ENCODE peak calls at places on chromosomes 5 and 9, in four cellular contexts. Z is astrocyte of the spinal cord, C is AG04450, X is HFF-Myc. H is an unnamed sample.

GRCh38 chr5:76820491-76820890 is 1.7 kb downstream of the F2RL1 start:
- DNase-seq in Z (peak), C (no peak), X (no peak), H (no peak)

GRCh38 chr9:88950341-88951141 is 40.7 kb upstream of the S1PR3 start:
- DNase-seq in Z (peak), C (no peak), X (peak), H (no peak)

GRCh38 chr9:33082538-33083326 is 6.3 kb upstream of the SMU1 start:
- DNase-seq in Z (no peak), C (no peak), X (no peak), H (no peak)

GRCh38 chr5:56142620-56143431 is 90.3 kb downstream of the ANKRD55 start:
- DNase-seq in Z (no peak), C (no peak), X (no peak), H (no peak)

GRCh38 chr5:176789873-176790615 is 20.3 kb upstream of the UNC5A start:
- DNase-seq in Z (no peak), C (no peak), X (no peak), H (peak)

GRCh38 chr5:1568201-1568979 is 44.6 kb upstream of the LPCAT1 start:
- DNase-seq in Z (peak), C (peak), X (peak), H (peak)

GRCh38 chr5:177023247-177023703 is 779 bp downstream of the ZNF346 start:
- DNase-seq in Z (peak), C (no peak), X (no peak), H (no peak)

GRCh38 chr9:26950521-26950920 is 3.5 kb upstream of the PLAA start:
- DNase-seq in Z (no peak), C (no peak), X (no peak), H (no peak)

GRCh38 chr5:59254055-59254687 is 639.4 kb downstream of the PDE4D start:
- DNase-seq in Z (no peak), C (no peak), X (no peak), H (no peak)

GRCh38 chr9:129273136-129273895 is 95.3 kb upstream of the IER5L start:
- DNase-seq in Z (no peak), C (no peak), X (no peak), H (no peak)

GRCh38 chr5:71533614-71534013 is 53.5 kb upstream of the MCCC2 start:
- DNase-seq in Z (peak), C (no peak), X (peak), H (peak)

GRCh38 chr5:73623929-73624404 is 2.0 kb upstream of the ARHGEF28 start:
- DNase-seq in Z (no peak), C (no peak), X (no peak), H (no peak)

GRCh38 chr5:32916648-32917047 is 205.5 kb downstream of the NPR3 start:
- DNase-seq in Z (peak), C (peak), X (no peak), H (no peak)
- TF ChIP-seq CTCF in Z (peak), C (peak), X (peak), H (peak)

GRCh38 chr9:114386361-114386885 is 1.4 kb downstream of the AKNA start:
- DNase-seq in Z (no peak), C (no peak), X (no peak), H (no peak)
- H3K4me3 ChIP-seq in Z (peak), C (peak), X (peak), H (peak)

GRCh38 chr5:143646961-143647360 is 165.0 kb upstream of the HMHB1 start:
- DNase-seq in Z (no peak), C (no peak), X (no peak), H (no peak)

GRCh38 chr5:143645356-143645755 is 166.6 kb upstream of the HMHB1 start:
- DNase-seq in Z (no peak), C (no peak), X (no peak), H (no peak)

GRCh38 chr5:143650296-143650695 is 161.7 kb upstream of the HMHB1 start:
- DNase-seq in Z (no peak), C (no peak), X (no peak), H (no peak)

GRCh38 chr5:143649869-143650268 is 162.1 kb upstream of the HMHB1 start:
- DNase-seq in Z (no peak), C (no peak), X (no peak), H (no peak)

DNA sequence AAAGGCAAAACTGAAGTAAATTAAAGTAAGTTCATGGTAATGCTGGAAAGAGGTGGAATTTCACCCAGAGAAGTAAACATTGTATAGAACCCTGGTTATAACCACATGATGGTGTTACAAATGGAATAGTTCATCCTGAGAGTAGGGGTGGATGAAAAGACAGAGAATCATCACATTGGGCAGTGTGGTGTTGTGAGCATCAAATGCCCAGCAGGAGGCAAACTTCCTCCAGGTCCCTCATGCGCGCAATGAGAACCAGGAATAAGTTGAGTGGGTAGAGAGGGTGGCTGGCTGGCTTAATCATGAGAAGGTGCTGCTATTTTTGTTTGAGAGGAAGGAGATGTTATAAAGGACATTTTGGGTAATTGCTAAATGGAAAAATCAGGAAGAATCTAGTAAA is 163.3 kb upstream of the HMHB1 start:
- DNase-seq in Z (no peak), C (no peak), X (no peak), H (no peak)
- TF ChIP-seq CTCF in Z (peak), C (peak), X (peak), H (no peak)

GRCh38 chr5:36880761-36881160 is 4.2 kb downstream of the NIPBL start:
- DNase-seq in Z (no peak), C (no peak), X (no peak), H (no peak)
- H3K4me3 ChIP-seq in Z (no peak), C (no peak), X (no peak), H (no peak)

GRCh38 chr5:102670224-102670836 is 84.8 kb upstream of the PAM start:
- DNase-seq in Z (no peak), C (no peak), X (no peak), H (no peak)
- TF ChIP-seq CTCF in Z (peak), C (peak), X (peak), H (peak)

GRCh38 chr9:86868611-86869010 is 78.7 kb downstream of the GAS1 start:
- DNase-seq in Z (no peak), C (no peak), X (no peak), H (no peak)
- H3K4me3 ChIP-seq in Z (no peak), C (no peak), X (no peak), H (no peak)

DNA sequence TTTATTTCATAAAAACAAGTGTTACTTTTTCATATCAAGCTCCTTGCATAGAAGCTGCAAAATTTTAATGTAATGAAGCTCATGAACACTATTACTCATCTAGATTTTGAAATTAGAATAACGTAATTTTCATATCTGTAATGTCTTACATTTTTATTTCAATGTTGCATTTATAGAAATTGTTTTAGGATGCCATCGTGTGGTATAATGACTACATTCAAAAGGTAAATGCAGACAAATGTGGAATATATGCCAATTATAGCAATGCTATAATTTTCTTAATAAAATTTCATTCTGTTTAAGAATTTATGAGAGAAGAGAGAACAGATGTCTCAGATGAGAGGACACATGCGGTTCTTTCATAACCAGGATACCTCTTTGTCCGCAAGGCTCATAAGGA is 230.2 kb downstream of the TMEM232 start:
- DNase-seq in Z (no peak), C (no peak), X (no peak), H (no peak)
- TF ChIP-seq CTCF in Z (no peak), C (no peak), X (no peak), H (no peak)

DNA sequence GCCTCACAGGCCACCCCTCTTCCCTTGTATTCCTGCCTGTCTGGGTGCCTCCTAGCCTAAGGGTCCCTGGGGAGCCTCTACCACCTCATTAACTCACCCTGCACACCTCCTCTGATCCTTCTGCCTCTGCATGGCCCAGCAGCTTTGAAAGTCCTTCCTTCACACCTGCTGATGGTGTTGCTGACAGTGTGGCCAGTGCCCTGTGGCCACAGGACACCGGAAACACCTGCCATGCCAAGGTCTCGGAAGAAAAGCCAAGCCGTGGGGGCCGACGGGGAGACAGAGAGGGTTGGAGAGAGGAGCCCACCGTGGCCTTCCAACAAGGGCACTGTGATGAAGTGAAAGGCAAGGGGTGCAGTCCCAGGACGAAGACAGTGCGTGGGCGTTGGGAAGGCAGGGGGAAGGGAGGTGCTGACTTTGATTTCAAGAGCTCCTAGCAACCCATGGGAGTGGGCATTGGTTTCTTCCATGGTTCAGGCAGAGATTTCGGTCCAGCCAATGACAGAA is 4.1 kb downstream of the BTNL9 start:
- DNase-seq in Z (no peak), C (no peak), X (no peak), H (no peak)
- H3K4me3 ChIP-seq in Z (no peak), C (no peak), X (no peak), H (no peak)

GRCh38 chr5:64678400-64678799 is 11.9 kb upstream of the SHISAL2B start:
- DNase-seq in Z (no peak), C (no peak), X (no peak), H (no peak)

GRCh38 chr5:64680289-64680688 is 10.0 kb upstream of the SHISAL2B start:
- DNase-seq in Z (no peak), C (no peak), X (no peak), H (no peak)

DNA sequence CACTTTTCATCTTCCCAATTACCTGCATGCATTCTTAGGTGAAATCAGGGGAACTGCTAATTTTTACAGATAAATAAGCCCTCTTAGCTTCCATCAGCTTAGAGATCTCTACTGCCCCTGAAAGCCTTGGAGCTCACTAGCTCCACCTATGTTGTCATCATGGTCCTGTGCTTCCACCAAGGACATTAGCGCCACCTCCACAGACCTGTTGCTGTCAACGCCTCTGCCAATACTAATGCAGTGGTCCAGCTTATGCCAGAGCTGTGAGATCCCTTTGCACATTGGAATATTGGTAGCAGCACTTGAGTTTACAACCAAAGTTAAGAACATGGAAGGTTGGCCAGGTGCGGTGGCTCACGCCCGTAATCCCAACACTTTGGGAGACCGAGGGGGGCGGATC is 7.7 kb upstream of the SHISAL2B start:
- DNase-seq in Z (no peak), C (no peak), X (no peak), H (no peak)
- TF ChIP-seq CTCF in Z (no peak), C (no peak), X (no peak), H (no peak)

DNA sequence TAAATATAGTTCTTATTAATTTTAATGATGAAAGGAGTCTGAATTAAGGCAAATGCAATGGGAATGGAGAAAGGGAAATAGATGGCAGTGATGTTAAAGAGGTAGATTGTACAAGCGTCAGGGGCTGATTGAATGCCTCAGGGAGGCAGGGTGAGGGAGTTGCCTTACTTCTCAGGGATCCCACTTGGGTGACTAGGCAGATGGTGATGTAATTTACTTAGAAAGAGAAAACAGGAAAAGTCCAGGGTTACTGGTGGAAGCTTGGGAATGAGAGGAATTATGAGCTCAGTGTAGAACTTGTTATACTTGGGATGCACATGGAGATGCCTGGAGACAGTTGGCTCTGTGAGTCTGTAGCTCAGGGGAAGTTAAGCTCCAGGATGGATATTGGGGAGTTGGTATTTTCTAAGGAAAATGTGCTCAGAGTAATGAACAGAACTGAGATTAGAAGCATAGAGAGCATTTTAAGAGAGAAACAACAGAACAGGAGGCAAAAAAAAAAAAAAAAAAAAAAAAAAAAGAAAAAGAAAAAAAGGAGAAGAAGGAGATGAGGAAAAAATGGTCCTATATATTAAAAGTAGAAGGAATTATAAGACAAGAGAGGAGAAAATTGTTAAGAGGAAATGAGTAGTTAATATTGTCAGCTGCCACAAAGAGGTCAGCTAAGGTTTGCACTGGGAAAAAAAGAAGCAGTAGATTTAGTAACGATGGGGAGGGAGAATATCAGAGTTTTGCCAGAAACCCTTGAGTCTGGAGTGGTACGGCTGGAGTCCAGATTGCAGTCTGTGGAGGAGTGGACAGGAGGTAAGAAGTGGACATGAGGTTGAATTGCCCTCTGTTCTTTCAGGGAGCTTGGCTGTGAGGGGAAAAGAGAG is 88.0 kb upstream of the ELL2 start:
- DNase-seq in Z (peak), C (no peak), X (no peak), H (peak)
- H3K4me3 ChIP-seq in Z (no peak), C (no peak), X (no peak), H (no peak)